ENCODE peak calls at places on chromosomes 3 and 15, in nine cellular contexts. One of them, this sample, is unnamed.

GRCh38 chr15:61511089-61511488 is 282.0 kb upstream of the RORA start:
- DNase-seq in ascending aorta: no peak
- DNase-seq in fibroblast of lung: no peak
- DNase-seq in right lobe of liver: no peak
- DNase-seq in hepatocyte: peak; percentile 14
- DNase-seq in CD8-positive, alpha-beta T cell: no peak
- DNase-seq in CD8-positive, alpha-beta memory T cell: no peak
- DNase-seq in uterus: no peak
- DNase-seq in psoas muscle: no peak
- DNase-seq in this sample: no peak

GRCh38 chr3:9448643-9449042 is 51.2 kb downstream of the SETD5 start:
- DNase-seq in ascending aorta: no peak
- DNase-seq in fibroblast of lung: peak; percentile 9
- DNase-seq in right lobe of liver: no peak
- DNase-seq in hepatocyte: no peak
- DNase-seq in CD8-positive, alpha-beta T cell: no peak
- DNase-seq in CD8-positive, alpha-beta memory T cell: no peak
- DNase-seq in uterus: no peak
- DNase-seq in psoas muscle: no peak
- DNase-seq in this sample: no peak

GRCh38 chr3:56890448-56891083 is 88.8 kb upstream of the ARHGEF3 start:
- DNase-seq in ascending aorta: no peak
- DNase-seq in fibroblast of lung: peak; percentile 51
- DNase-seq in right lobe of liver: no peak
- DNase-seq in hepatocyte: no peak
- DNase-seq in CD8-positive, alpha-beta T cell: no peak
- DNase-seq in CD8-positive, alpha-beta memory T cell: no peak
- DNase-seq in uterus: no peak
- DNase-seq in psoas muscle: no peak
- DNase-seq in this sample: no peak

GRCh38 chr3:11131371-11131770 is 22.9 kb upstream of the HRH1 start:
- DNase-seq in ascending aorta: no peak
- DNase-seq in fibroblast of lung: peak; percentile 76
- DNase-seq in right lobe of liver: no peak
- DNase-seq in hepatocyte: no peak
- DNase-seq in CD8-positive, alpha-beta T cell: no peak
- DNase-seq in CD8-positive, alpha-beta memory T cell: no peak
- DNase-seq in uterus: no peak
- DNase-seq in psoas muscle: no peak
- DNase-seq in this sample: no peak

GRCh38 chr3:179971280-179971679 is 65.5 kb downstream of the PEX5L start:
- DNase-seq in ascending aorta: no peak
- DNase-seq in fibroblast of lung: no peak
- DNase-seq in right lobe of liver: no peak
- DNase-seq in hepatocyte: no peak
- DNase-seq in CD8-positive, alpha-beta T cell: no peak
- DNase-seq in CD8-positive, alpha-beta memory T cell: no peak
- DNase-seq in uterus: no peak
- DNase-seq in psoas muscle: no peak
- DNase-seq in this sample: no peak

GRCh38 chr15:57041416-57041815 is 123.0 kb downstream of the TCF12 start:
- DNase-seq in ascending aorta: no peak
- DNase-seq in fibroblast of lung: no peak
- DNase-seq in right lobe of liver: no peak
- DNase-seq in hepatocyte: no peak
- DNase-seq in CD8-positive, alpha-beta T cell: no peak
- DNase-seq in CD8-positive, alpha-beta memory T cell: no peak
- DNase-seq in uterus: no peak
- DNase-seq in psoas muscle: no peak
- DNase-seq in this sample: no peak

GRCh38 chr3:195147649-195148121 is 123.3 kb downstream of the XXYLT1 start:
- DNase-seq in ascending aorta: no peak
- DNase-seq in fibroblast of lung: no peak
- DNase-seq in right lobe of liver: no peak
- DNase-seq in hepatocyte: no peak
- DNase-seq in CD8-positive, alpha-beta T cell: no peak
- DNase-seq in CD8-positive, alpha-beta memory T cell: no peak
- DNase-seq in uterus: peak; percentile 65
- DNase-seq in psoas muscle: peak; percentile 64
- DNase-seq in this sample: peak; percentile 25

GRCh38 chr15:57377478-57377847 is 1.2 kb downstream of the CGNL1 start:
- DNase-seq in ascending aorta: no peak
- DNase-seq in fibroblast of lung: no peak
- DNase-seq in right lobe of liver: peak; percentile 63
- DNase-seq in hepatocyte: no peak
- DNase-seq in CD8-positive, alpha-beta T cell: no peak
- DNase-seq in CD8-positive, alpha-beta memory T cell: no peak
- DNase-seq in uterus: no peak
- DNase-seq in psoas muscle: no peak
- DNase-seq in this sample: no peak

GRCh38 chr3:126353694-126354321 is 3.4 kb downstream of the KLF15 start:
- DNase-seq in ascending aorta: no peak
- DNase-seq in fibroblast of lung: no peak
- DNase-seq in right lobe of liver: peak; percentile 94
- DNase-seq in hepatocyte: no peak
- DNase-seq in CD8-positive, alpha-beta T cell: no peak
- DNase-seq in CD8-positive, alpha-beta memory T cell: no peak
- DNase-seq in uterus: no peak
- DNase-seq in psoas muscle: peak; percentile 60
- DNase-seq in this sample: peak; percentile 53

GRCh38 chr15:78244101-78244500 is 9.7 kb upstream of the ACSBG1 start:
- DNase-seq in ascending aorta: no peak
- DNase-seq in fibroblast of lung: no peak
- DNase-seq in right lobe of liver: peak; percentile 37
- DNase-seq in hepatocyte: peak; percentile 22
- DNase-seq in CD8-positive, alpha-beta T cell: no peak
- DNase-seq in CD8-positive, alpha-beta memory T cell: no peak
- DNase-seq in uterus: no peak
- DNase-seq in psoas muscle: no peak
- DNase-seq in this sample: no peak

GRCh38 chr3:39251576-39251975 is 28.3 kb downstream of the CX3CR1 start:
- DNase-seq in ascending aorta: no peak
- DNase-seq in fibroblast of lung: no peak
- DNase-seq in right lobe of liver: no peak
- DNase-seq in hepatocyte: no peak
- DNase-seq in CD8-positive, alpha-beta T cell: no peak
- DNase-seq in CD8-positive, alpha-beta memory T cell: no peak
- DNase-seq in uterus: no peak
- DNase-seq in psoas muscle: no peak
- DNase-seq in this sample: no peak

GRCh38 chr3:127628788-127629456 is at the start of gene PODXL2:
- DNase-seq in ascending aorta: no peak
- DNase-seq in fibroblast of lung: peak; percentile 70
- DNase-seq in right lobe of liver: no peak
- DNase-seq in hepatocyte: peak; percentile 76
- DNase-seq in CD8-positive, alpha-beta T cell: peak; percentile 5
- DNase-seq in CD8-positive, alpha-beta memory T cell: peak; percentile 24
- DNase-seq in uterus: peak; percentile 48
- DNase-seq in psoas muscle: peak; percentile 74
- DNase-seq in this sample: peak; percentile 50

GRCh38 chr3:30768703-30769550 is 125.5 kb downstream of the GADL1 start:
- DNase-seq in ascending aorta: no peak
- DNase-seq in fibroblast of lung: peak; percentile 58
- DNase-seq in right lobe of liver: peak; percentile 60
- DNase-seq in hepatocyte: peak; percentile 84
- DNase-seq in CD8-positive, alpha-beta T cell: peak; percentile 56
- DNase-seq in CD8-positive, alpha-beta memory T cell: peak; percentile 51
- DNase-seq in uterus: peak; percentile 69
- DNase-seq in psoas muscle: peak; percentile 84
- DNase-seq in this sample: peak; percentile 69

GRCh38 chr3:141362736-141363135 is 5.6 kb upstream of the ZBTB38 start:
- DNase-seq in ascending aorta: no peak
- DNase-seq in fibroblast of lung: no peak
- DNase-seq in right lobe of liver: no peak
- DNase-seq in hepatocyte: no peak
- DNase-seq in CD8-positive, alpha-beta T cell: no peak
- DNase-seq in CD8-positive, alpha-beta memory T cell: no peak
- DNase-seq in uterus: no peak
- DNase-seq in psoas muscle: no peak
- DNase-seq in this sample: no peak

GRCh38 chr3:141366285-141367037 is 1.8 kb upstream of the ZBTB38 start:
- DNase-seq in ascending aorta: no peak
- DNase-seq in fibroblast of lung: peak; percentile 99
- DNase-seq in right lobe of liver: no peak
- DNase-seq in hepatocyte: peak; percentile 63
- DNase-seq in CD8-positive, alpha-beta T cell: no peak
- DNase-seq in CD8-positive, alpha-beta memory T cell: no peak
- DNase-seq in uterus: peak; percentile 34
- DNase-seq in psoas muscle: no peak
- DNase-seq in this sample: peak; percentile 79

GRCh38 chr3:141368062-141368924 is at the start of gene ZBTB38:
- DNase-seq in ascending aorta: peak; percentile 86
- DNase-seq in fibroblast of lung: peak; percentile 96
- DNase-seq in right lobe of liver: peak; percentile 77
- DNase-seq in hepatocyte: peak; percentile 96
- DNase-seq in CD8-positive, alpha-beta T cell: no peak
- DNase-seq in CD8-positive, alpha-beta memory T cell: no peak
- DNase-seq in uterus: peak; percentile 85
- DNase-seq in psoas muscle: peak; percentile 94
- DNase-seq in this sample: peak; percentile 90

GRCh38 chr3:141367038-141367730 is 1.1 kb upstream of the ZBTB38 start:
- DNase-seq in ascending aorta: peak; percentile 10
- DNase-seq in fibroblast of lung: peak; percentile 100
- DNase-seq in right lobe of liver: no peak
- DNase-seq in hepatocyte: peak; percentile 31
- DNase-seq in CD8-positive, alpha-beta T cell: no peak
- DNase-seq in CD8-positive, alpha-beta memory T cell: no peak
- DNase-seq in uterus: peak; percentile 33
- DNase-seq in psoas muscle: peak; percentile 54
- DNase-seq in this sample: peak; percentile 28

GRCh38 chr3:141365206-141365605 is 3.1 kb upstream of the ZBTB38 start:
- DNase-seq in ascending aorta: no peak
- DNase-seq in fibroblast of lung: no peak
- DNase-seq in right lobe of liver: no peak
- DNase-seq in hepatocyte: no peak
- DNase-seq in CD8-positive, alpha-beta T cell: no peak
- DNase-seq in CD8-positive, alpha-beta memory T cell: no peak
- DNase-seq in uterus: no peak
- DNase-seq in psoas muscle: no peak
- DNase-seq in this sample: no peak
- H3K4me1 ChIP-seq in ascending aorta: peaks cover 3% of the 10 kb centered on the region
- H3K4me1 ChIP-seq in fibroblast of lung: peaks cover 29% of the 10 kb centered on the region
- H3K4me1 ChIP-seq in right lobe of liver: peaks cover 4% of the 10 kb centered on the region
- H3K4me1 ChIP-seq in hepatocyte: peaks cover 37% of the 10 kb centered on the region
- H3K4me1 ChIP-seq in CD8-positive, alpha-beta T cell: peaks cover 4% of the 10 kb centered on the region
- H3K4me1 ChIP-seq in CD8-positive, alpha-beta memory T cell: peaks cover 3% of the 10 kb centered on the region
- H3K4me1 ChIP-seq in uterus: peaks cover 14% of the 10 kb centered on the region
- H3K4me1 ChIP-seq in psoas muscle: peaks cover 25% of the 10 kb centered on the region
- H3K4me1 ChIP-seq in this sample: peaks cover 44% of the 10 kb centered on the region

DNA sequence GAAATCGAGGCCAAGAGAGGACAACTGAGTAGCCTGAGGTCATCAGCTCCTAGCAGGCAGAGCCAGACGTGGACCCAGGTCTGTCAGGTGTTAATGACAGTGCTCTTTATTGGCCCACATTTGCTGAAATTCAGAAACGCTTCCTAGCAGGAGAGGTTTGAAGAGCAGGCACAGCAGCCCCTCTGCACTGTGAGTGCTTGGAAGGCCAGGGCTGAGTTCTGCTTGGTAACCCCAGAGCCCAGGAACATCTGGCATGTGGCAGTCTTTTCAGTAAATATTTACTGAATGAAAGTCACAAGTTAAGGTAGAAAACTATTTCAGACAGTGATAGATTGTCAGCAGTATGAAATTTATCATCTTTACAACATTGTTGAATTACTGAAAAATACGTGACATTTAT is 102.4 kb downstream of the PLCL2 start:
- DNase-seq in ascending aorta: no peak
- DNase-seq in fibroblast of lung: no peak
- DNase-seq in right lobe of liver: peak; percentile 53
- DNase-seq in hepatocyte: no peak
- DNase-seq in CD8-positive, alpha-beta T cell: no peak
- DNase-seq in CD8-positive, alpha-beta memory T cell: no peak
- DNase-seq in uterus: no peak
- DNase-seq in psoas muscle: no peak
- DNase-seq in this sample: peak; percentile 40
- H3K4me1 ChIP-seq in ascending aorta: no peaks in the 10 kb centered on the region
- H3K4me1 ChIP-seq in fibroblast of lung: no peaks in the 10 kb centered on the region
- H3K4me1 ChIP-seq in right lobe of liver: peaks cover 13% of the 10 kb centered on the region
- H3K4me1 ChIP-seq in hepatocyte: no peaks in the 10 kb centered on the region
- H3K4me1 ChIP-seq in CD8-positive, alpha-beta T cell: peaks cover 19% of the 10 kb centered on the region
- H3K4me1 ChIP-seq in CD8-positive, alpha-beta memory T cell: peaks cover 11% of the 10 kb centered on the region
- H3K4me1 ChIP-seq in uterus: no peaks in the 10 kb centered on the region
- H3K4me1 ChIP-seq in psoas muscle: peaks cover 25% of the 10 kb centered on the region
- H3K4me1 ChIP-seq in this sample: peaks cover 28% of the 10 kb centered on the region

DNA sequence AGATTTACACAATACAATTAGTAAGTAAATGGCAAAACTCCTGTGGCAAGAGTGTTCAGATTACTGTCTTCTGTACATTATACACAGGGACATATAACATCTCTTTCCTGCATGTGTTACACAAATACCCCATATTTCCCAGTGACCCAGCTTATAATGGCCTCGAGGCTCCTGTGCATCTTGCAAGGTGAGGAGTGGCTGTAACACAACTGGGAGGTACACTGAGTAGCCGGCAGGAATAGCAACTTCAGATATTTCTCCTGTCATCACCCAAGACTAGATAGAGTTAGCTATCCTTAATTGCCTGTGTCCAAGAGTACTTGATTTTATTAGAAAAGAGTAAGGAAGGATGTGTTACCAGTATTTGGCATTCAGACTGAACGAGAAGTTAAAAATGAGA is 5.6 kb downstream of the GMPS start:
- DNase-seq in ascending aorta: no peak
- DNase-seq in fibroblast of lung: no peak
- DNase-seq in right lobe of liver: no peak
- DNase-seq in hepatocyte: no peak
- DNase-seq in CD8-positive, alpha-beta T cell: no peak
- DNase-seq in CD8-positive, alpha-beta memory T cell: no peak
- DNase-seq in uterus: no peak
- DNase-seq in psoas muscle: no peak
- DNase-seq in this sample: no peak
- H3K4me1 ChIP-seq in ascending aorta: no peaks in the 10 kb centered on the region
- H3K4me1 ChIP-seq in fibroblast of lung: no peaks in the 10 kb centered on the region
- H3K4me1 ChIP-seq in right lobe of liver: peaks cover 9% of the 10 kb centered on the region
- H3K4me1 ChIP-seq in hepatocyte: peaks cover 15% of the 10 kb centered on the region
- H3K4me1 ChIP-seq in CD8-positive, alpha-beta T cell: peaks cover 20% of the 10 kb centered on the region
- H3K4me1 ChIP-seq in CD8-positive, alpha-beta memory T cell: peaks cover 31% of the 10 kb centered on the region
- H3K4me1 ChIP-seq in uterus: peaks cover 11% of the 10 kb centered on the region
- H3K4me1 ChIP-seq in psoas muscle: peaks cover 19% of the 10 kb centered on the region
- H3K4me1 ChIP-seq in this sample: peaks cover 23% of the 10 kb centered on the region

DNA sequence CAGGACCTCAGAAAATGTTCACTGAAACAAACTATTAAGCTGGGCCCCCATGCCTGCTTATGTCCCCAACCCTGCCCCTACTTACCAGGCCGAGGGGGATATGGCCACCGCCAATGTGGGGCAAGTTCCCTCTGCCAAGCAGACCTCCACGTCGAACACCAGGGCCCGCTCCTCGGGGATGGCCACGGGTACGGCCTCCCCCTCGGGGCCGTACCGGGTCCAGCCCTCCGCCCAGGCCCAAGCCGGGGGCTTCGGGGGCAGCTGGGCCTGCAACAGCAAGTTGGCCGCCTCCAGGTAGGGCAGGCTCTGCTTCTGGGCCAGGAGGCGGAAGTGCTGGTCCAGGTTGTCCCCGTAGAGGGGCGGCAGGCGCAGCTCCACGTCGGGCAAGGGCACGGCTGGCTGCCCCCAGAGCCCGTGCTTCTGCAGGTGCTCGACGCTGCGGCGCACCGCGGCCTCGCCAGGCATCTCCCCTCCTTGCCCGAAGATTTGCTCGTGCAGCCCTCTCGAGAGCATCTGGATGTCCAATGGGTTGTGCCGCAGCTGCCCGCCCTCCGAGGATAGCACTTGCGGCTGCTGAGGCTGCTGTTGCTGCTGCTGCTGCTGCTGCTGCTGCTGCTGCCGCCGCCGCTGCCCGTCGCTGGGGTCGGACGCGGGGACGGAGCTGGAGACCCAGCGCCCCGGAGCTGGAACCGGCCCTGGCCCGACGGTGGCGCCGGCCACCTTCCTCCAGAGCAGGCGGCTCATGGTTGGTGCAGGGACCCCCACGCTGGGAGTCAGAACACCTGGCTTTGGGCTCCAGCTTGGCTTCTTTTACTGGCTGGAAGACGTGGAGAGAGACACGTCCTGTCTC is 1.4 kb downstream of the POLG start:
- DNase-seq in ascending aorta: no peak
- DNase-seq in fibroblast of lung: no peak
- DNase-seq in right lobe of liver: no peak
- DNase-seq in hepatocyte: no peak
- DNase-seq in CD8-positive, alpha-beta T cell: no peak
- DNase-seq in CD8-positive, alpha-beta memory T cell: no peak
- DNase-seq in uterus: no peak
- DNase-seq in psoas muscle: no peak
- DNase-seq in this sample: no peak
- H3K4me1 ChIP-seq in ascending aorta: peaks cover 14% of the 10 kb centered on the region
- H3K4me1 ChIP-seq in fibroblast of lung: peaks cover 10% of the 10 kb centered on the region
- H3K4me1 ChIP-seq in right lobe of liver: peaks cover 26% of the 10 kb centered on the region
- H3K4me1 ChIP-seq in hepatocyte: peaks cover 17% of the 10 kb centered on the region
- H3K4me1 ChIP-seq in CD8-positive, alpha-beta T cell: peaks cover 71% of the 10 kb centered on the region
- H3K4me1 ChIP-seq in CD8-positive, alpha-beta memory T cell: peaks cover 57% of the 10 kb centered on the region
- H3K4me1 ChIP-seq in uterus: peaks cover 11% of the 10 kb centered on the region
- H3K4me1 ChIP-seq in psoas muscle: peaks cover 43% of the 10 kb centered on the region
- H3K4me1 ChIP-seq in this sample: peaks cover 54% of the 10 kb centered on the region